ENCODE peak calls at places on chromosome 6, in four cellular contexts. G, A, C and N are unnamed samples.

GRCh38 chr6:21533678-21534077 is 59.9 kb upstream of the SOX4 start:
- DNase-seq in G (no peak), A (peak; percentile 46), C (no peak), N (no peak)

GRCh38 chr6:45436544-45437440 is 59.1 kb upstream of the SUPT3H start:
- DNase-seq in G (no peak), A (peak; percentile 94), C (peak; percentile 33), N (peak; percentile 14)

GRCh38 chr6:163536770-163537169 is 122.3 kb downstream of the QKI start:
- DNase-seq in G (no peak), A (peak; percentile 47), C (no peak), N (no peak)

GRCh38 chr6:155196891-155197290 is 66.9 kb upstream of the CLDN20 start:
- DNase-seq in G (no peak), A (no peak), C (no peak), N (no peak)

GRCh38 chr6:45222380-45222779 is 105.8 kb upstream of the RUNX2 start:
- DNase-seq in G (no peak), A (peak; percentile 12), C (no peak), N (no peak)

GRCh38 chr6:87473419-87473903 is 687 bp downstream of the SLC35A1 start:
- DNase-seq in G (no peak), A (peak; percentile 61), C (peak; percentile 79), N (peak; percentile 68)

GRCh38 chr6:17120019-17120418 is 18.2 kb downstream of the STMND1 start:
- DNase-seq in G (no peak), A (peak; percentile 25), C (no peak), N (no peak)

GRCh38 chr6:158894192-158894591 is 75.0 kb upstream of the EZR start:
- DNase-seq in G (no peak), A (peak; percentile 92), C (no peak), N (no peak)

GRCh38 chr6:137341721-137342195 is 122.6 kb upstream of the IFNGR1 start:
- DNase-seq in G (peak; percentile 91), A (no peak), C (peak; percentile 48), N (peak; percentile 65)

GRCh38 chr6:14674867-14675648 is 557.5 kb downstream of the CD83 start:
- DNase-seq in G (no peak), A (no peak), C (no peak), N (no peak)

GRCh38 chr6:107711953-107712522 is 112.1 kb downstream of the SCML4 start:
- DNase-seq in G (no peak), A (no peak), C (no peak), N (no peak)

GRCh38 chr6:40359808-40360207 is 227.4 kb downstream of the LRFN2 start:
- DNase-seq in G (no peak), A (no peak), C (no peak), N (no peak)

GRCh38 chr6:11322252-11322885 is 89.9 kb upstream of the NEDD9 start:
- DNase-seq in G (no peak), A (no peak), C (no peak), N (no peak)

GRCh38 chr6:160088069-160088773 is 33.4 kb upstream of the SLC22A1 start:
- DNase-seq in G (peak; percentile 75), A (peak; percentile 78), C (no peak), N (peak; percentile 66)

GRCh38 chr6:167910007-167910406 is 83.3 kb downstream of the AFDN start:
- DNase-seq in G (no peak), A (no peak), C (no peak), N (no peak)

GRCh38 chr6:99185525-99185924 is 163.9 kb downstream of the FAXC start:
- DNase-seq in G (no peak), A (no peak), C (no peak), N (no peak)

GRCh38 chr6:90574610-90575009 is 12.3 kb downstream of the MAP3K7 start:
- DNase-seq in G (no peak), A (peak; percentile 18), C (no peak), N (no peak)

GRCh38 chr6:156781882-156782631 is 4.9 kb downstream of the ARID1B start:
- DNase-seq in G (no peak), A (no peak), C (no peak), N (no peak)
- H3K27ac ChIP-seq in G (peak overlapping the region; percentile 98), A (peak overlapping the region; percentile 70), C (peak overlapping the region; percentile 96), N (no peak overlapping the region)

GRCh38 chr6:109121411-109121810 is 26.1 kb downstream of the CEP57L1 start:
- DNase-seq in G (no peak), A (peak; percentile 31), C (no peak), N (no peak)
- H3K4me1 ChIP-seq in G (no peaks in the 10 kb centered on the region), A (peaks cover 3% of the 10 kb centered on the region), C (peaks cover 6% of the 10 kb centered on the region), N (peaks cover 9% of the 10 kb centered on the region)

DNA sequence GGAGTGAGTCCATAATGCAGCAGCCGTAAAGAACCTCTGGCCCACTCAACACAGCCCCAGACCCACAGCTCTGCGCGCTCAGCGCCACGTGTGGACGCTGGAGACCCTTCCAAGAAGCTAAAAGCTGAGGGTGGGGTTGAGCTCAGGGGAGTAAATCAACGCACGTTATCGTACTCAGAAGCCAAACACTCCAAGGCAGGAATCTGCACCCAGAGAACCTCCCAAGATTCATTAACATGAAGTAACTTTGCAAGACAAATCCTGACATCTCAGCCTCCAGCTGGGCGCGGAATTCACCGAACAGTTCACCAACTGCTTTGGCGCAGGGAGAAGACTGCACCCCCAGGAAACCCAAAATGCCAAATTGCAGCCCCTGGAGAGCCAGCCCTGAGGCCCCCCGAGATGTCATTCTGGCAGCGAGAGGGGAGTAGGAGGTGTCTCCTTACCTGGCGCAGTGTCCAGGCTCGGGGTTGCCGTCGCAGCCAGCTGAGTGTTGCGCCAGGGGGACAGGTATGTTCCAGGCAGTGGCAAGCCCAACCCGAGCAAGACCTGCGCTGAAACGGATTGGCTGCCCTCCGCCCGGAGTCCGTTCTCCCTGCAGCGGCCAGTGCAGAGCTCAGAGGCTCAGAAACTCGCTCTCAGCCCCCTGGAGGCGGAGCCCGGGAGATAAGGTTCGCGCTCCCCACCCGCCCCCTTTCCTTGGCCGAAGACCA is at the start of gene COL21A1:
- DNase-seq in G (no peak), A (peak; percentile 33), C (peak; percentile 44), N (no peak)
- H3K4me3 ChIP-seq in G (peak within 1 kb of the TSS; percentile 6), A (peak within 1 kb of the TSS; percentile 35), C (peak within 1 kb of the TSS; percentile 52), N (no peak within 1 kb of the TSS)

DNA sequence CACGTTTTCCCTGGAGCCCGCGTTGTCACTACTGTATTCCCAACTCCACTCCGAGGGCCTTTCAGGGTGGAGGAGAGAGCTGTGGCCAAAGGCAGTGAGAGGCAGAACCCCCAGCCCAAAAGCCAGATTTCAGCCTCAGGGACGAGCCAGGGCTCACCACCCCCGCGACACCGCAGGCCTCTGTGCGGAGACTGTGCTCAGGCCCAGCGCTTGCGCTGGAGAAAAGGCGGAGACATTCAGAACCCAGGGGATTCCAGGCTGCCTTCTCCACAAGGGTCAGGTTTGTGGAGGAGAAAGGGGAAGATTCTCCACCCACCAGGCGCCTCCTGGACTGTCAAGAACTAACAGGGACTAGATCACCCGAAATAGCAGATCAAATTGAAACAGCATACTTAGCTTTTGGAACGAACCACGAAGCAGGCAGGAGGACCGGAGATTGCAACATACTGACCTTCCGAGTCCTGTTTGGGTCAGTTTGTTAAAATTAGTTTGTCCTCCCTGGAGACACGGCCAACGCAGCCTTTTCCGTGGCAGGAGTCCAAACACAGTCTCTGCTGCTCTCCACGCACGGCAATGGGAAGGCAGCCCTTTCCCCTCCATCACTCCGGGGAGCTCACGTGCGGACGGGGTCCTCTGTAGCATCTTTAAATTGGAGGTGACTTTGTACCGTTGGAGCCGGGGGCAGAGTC is 14.4 kb downstream of the DLL1 start:
- DNase-seq in G (peak; percentile 88), A (no peak), C (no peak), N (no peak)
- H3K27ac ChIP-seq in G (peak overlapping the region; percentile 58), A (no peak overlapping the region), C (peak overlapping the region; percentile 14), N (no peak overlapping the region)

GRCh38 chr6:36050947-36051710 is 23.5 kb downstream of the MAPK14 start:
- DNase-seq in G (no peak), A (no peak), C (no peak), N (no peak)
- H3K4me1 ChIP-seq in G (no peaks in the 10 kb centered on the region), A (peaks cover 4% of the 10 kb centered on the region), C (peaks cover 48% of the 10 kb centered on the region), N (peaks cover 24% of the 10 kb centered on the region)

DNA sequence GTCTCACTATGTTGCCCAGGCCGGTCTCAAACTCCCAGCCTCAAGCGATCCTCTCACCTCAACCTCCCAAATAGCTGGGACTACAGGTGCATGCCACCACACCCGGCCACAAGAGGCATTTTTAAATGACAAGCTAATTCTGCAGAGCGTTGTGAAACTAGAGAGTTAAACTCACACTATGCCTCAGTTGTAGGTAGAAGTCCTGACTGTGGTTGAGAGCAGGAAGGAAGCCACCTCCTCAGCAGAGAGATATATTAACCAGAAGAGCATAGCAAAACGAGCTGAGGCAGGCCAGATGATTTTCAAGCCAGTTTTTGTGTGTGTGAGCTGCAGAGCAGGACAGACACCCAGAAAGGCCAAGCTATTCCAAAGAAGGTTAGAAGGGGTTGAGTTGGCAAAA is 150.3 kb downstream of the MBOAT1 start:
- DNase-seq in G (no peak), A (no peak), C (no peak), N (no peak)
- H3K4me3 ChIP-seq in G (no peak overlapping the region), A (no peak overlapping the region), C (no peak overlapping the region), N (no peak overlapping the region)

GRCh38 chr6:149134531-149134933 is 183.0 kb upstream of the TAB2 start:
- DNase-seq in G (no peak), A (peak; percentile 50), C (no peak), N (no peak)
- H3K27ac ChIP-seq in G (no peak overlapping the region), A (no peak overlapping the region), C (no peak overlapping the region), N (no peak overlapping the region)